ENCODE peak calls at places on chromosomes 5 and 9, in nine cellular contexts. B is AG09309; G is osteocyte; R is body of pancreas; O is fibroblast of mammary gland; U is IMR-90; N is CD4-positive, alpha-beta T cell; V is natural killer cell; L is mesothelial cell of epicardium. X is an unnamed sample.
A peak's percentile ranks its signal among the peaks of the same experiment; 100 is the strongest.

GRCh38 chr5:145554399-145554798 is 280.7 kb downstream of the PRELID2 start:
- DNase-seq in B (peak; percentile 35), G (no peak), R (peak; percentile 14), O (peak; percentile 75), U (peak; percentile 73), N (no peak), V (no peak), L (no peak), X (no peak)

GRCh38 chr5:138770977-138771376 is 17.8 kb downstream of the CTNNA1 start:
- DNase-seq in B (no peak), G (no peak), R (no peak), O (no peak), U (no peak), N (no peak), V (no peak), L (no peak), X (no peak)

GRCh38 chr9:37371565-37372464 is 50.7 kb upstream of the GRHPR start:
- DNase-seq in B (no peak), G (no peak), R (no peak), O (peak; percentile 51), U (peak; percentile 58), N (no peak), V (no peak), L (no peak), X (no peak)

GRCh38 chr5:68441309-68441708 is 225.8 kb downstream of the PIK3R1 start:
- DNase-seq in B (no peak), G (no peak), R (no peak), O (no peak), U (no peak), N (no peak), V (no peak), L (no peak), X (no peak)

GRCh38 chr9:77981332-77981731 is 50.3 kb downstream of the GNAQ start:
- DNase-seq in B (no peak), G (no peak), R (peak; percentile 67), O (peak; percentile 39), U (peak; percentile 61), N (no peak), V (no peak), L (no peak), X (peak; percentile 73)

GRCh38 chr5:86968311-86968753 is 299.4 kb upstream of the RASA1 start:
- DNase-seq in B (peak; percentile 24), G (no peak), R (peak; percentile 12), O (peak; percentile 73), U (peak; percentile 65), N (no peak), V (no peak), L (peak; percentile 38), X (no peak)

GRCh38 chr5:150438873-150439546 is 10.5 kb downstream of the RPS14 start:
- DNase-seq in B (no peak), G (no peak), R (peak; percentile 34), O (peak; percentile 33), U (no peak), N (no peak), V (no peak), L (no peak), X (no peak)

GRCh38 chr5:149284501-149284900 is 12.8 kb downstream of the AFAP1L1 start:
- DNase-seq in B (no peak), G (no peak), R (no peak), O (peak; percentile 81), U (peak; percentile 54), N (no peak), V (no peak), L (no peak), X (no peak)

GRCh38 chr9:126228779-126229444 is 97.7 kb upstream of the MVB12B start:
- DNase-seq in B (peak; percentile 2), G (peak; percentile 90), R (peak; percentile 67), O (peak; percentile 63), U (peak; percentile 57), N (peak; percentile 50), V (peak; percentile 48), L (peak; percentile 79), X (peak; percentile 66)

GRCh38 chr9:123637940-123638634 is 282.1 kb downstream of the CRB2 start:
- DNase-seq in B (peak; percentile 1), G (peak; percentile 54), R (no peak), O (no peak), U (peak; percentile 3), N (no peak), V (no peak), L (no peak), X (no peak)

GRCh38 chr5:93100976-93101375 is 480.0 kb downstream of the NR2F1-AS1 start:
- DNase-seq in B (no peak), G (no peak), R (no peak), O (no peak), U (no peak), N (no peak), V (no peak), L (no peak), X (no peak)

GRCh38 chr5:103801681-103802080 is 239.1 kb upstream of the NUDT12 start:
- DNase-seq in B (no peak), G (no peak), R (no peak), O (peak; percentile 4), U (peak; percentile 3), N (no peak), V (no peak), L (no peak), X (no peak)

GRCh38 chr9:134804871-134805270 is 75.7 kb upstream of the FCN2 start:
- DNase-seq in B (no peak), G (no peak), R (no peak), O (no peak), U (no peak), N (no peak), V (no peak), L (no peak), X (no peak)

GRCh38 chr5:6383376-6383775 is 5.0 kb upstream of the MED10 start:
- DNase-seq in B (no peak), G (peak; percentile 82), R (peak; percentile 26), O (no peak), U (no peak), N (no peak), V (no peak), L (no peak), X (no peak)

GRCh38 chr9:124797343-124798103 is 20.6 kb downstream of the OLFML2A start:
- DNase-seq in B (no peak), G (no peak), R (peak; percentile 84), O (peak; percentile 26), U (peak; percentile 11), N (no peak), V (no peak), L (no peak), X (no peak)

GRCh38 chr9:76419782-76420380 is 25.7 kb upstream of the RFK start:
- DNase-seq in B (no peak), G (no peak), R (peak; percentile 31), O (peak; percentile 41), U (no peak), N (no peak), V (no peak), L (no peak), X (no peak)
- TF ChIP-seq CTCF in B (peak; percentile 70), G (peak; percentile 49), R (peak; percentile 55), O (peak; percentile 72), U (peak; percentile 48), N (peak; percentile 59), V (peak; percentile 24), L (peak; percentile 33), X (peak; percentile 74)

DNA sequence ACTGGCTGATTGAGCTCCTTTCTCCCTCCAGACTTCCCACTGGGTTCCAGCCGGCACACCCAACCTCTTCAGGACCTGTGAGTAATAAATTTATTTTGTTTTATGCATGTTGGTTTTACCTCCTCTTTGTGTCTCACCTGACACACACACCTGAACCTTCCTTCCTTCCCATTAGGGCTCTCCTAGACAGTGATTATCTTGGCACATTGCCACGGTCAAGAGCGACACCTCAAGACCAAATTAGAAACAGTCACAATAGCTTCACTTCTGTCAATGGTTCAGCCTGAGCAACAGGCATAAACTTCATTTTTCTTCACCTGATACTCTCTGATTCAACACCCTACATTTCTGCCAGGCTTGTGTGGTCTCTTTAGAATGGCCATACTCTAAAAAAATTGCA is 296.3 kb upstream of the SMARCA2 start:
- DNase-seq in B (no peak), G (no peak), R (no peak), O (no peak), U (no peak), N (no peak), V (no peak), L (no peak), X (no peak)
- TF ChIP-seq CTCF in B (no peak), G (no peak), R (no peak), O (no peak), U (no peak), N (no peak), V (no peak), L (no peak), X (no peak)

DNA sequence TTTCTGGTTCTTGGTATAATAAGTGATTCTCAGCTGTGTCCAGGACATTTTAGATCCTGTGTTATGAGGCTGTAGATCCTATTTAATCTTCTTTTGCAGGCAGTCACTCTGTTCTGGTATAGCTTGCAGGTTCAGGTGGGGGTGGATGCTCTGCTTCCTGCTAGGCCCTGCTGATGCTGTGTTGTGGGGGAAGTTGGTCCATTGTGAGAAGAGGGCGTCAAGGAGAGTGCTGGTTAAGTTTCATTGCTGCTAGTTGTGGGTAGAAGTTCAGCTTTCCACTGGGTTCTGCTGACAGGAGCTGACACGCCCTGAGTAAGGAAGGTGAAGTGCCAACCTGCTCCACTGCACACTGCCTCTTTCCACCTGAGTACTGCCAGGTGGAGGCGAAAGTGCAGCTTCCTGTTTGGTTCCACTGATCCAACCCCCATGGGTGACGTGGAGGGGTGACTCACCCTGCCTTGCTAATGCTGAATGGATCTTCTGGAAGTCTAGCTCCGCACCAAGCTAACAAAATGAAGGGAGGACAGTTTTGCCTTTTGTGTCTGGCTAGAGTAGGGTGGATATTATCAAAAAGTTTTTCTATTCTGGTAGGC is 16.3 kb downstream of the NMRK1 start:
- DNase-seq in B (no peak), G (no peak), R (peak; percentile 43), O (peak; percentile 18), U (no peak), N (peak; percentile 50), V (no peak), L (no peak), X (no peak)
- TF ChIP-seq CTCF in B (no peak), G (no peak), R (no peak), O (no peak), U (no peak), N (no peak), V (no peak), L (no peak), X (no peak)

DNA sequence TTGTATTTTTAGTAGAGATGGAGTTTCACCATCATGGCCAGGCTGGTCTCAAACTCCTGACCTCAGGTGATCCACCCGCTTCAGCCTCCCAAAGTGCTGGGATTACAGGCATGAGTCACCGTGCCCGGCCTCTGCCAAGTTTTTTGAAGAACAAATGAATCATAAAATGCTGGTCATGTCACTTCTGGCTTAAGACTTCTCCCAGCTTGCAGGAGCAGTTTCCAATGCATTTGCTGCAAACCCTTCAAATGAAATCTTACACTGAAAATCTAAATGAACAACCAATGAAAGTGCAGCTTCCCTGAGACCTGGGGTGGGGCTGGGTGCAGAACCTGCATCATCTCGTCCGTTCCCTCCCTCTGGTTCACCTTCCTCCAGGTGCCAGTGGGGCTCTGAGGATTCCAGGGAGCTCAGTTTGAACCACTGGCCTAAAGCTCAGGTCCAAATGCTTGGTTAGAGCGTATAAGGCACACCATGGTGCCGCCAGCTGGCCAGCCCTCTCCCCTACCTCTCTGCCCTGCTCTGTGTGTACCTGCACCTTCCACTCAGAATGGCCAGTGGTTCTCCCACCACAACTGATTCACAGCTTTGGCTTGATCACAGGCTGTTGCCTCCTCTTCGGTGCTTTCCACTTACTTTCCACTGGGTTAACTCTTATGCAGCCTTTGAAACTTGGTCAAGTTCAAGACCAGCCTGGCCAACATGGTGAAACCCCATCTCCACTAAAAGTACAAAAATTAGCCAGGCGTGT is 39.7 kb upstream of the FUBP3 start:
- DNase-seq in B (peak; percentile 43), G (no peak), R (no peak), O (peak; percentile 85), U (peak; percentile 54), N (no peak), V (no peak), L (no peak), X (no peak)
- TF ChIP-seq CTCF in B (no peak), G (no peak), R (no peak), O (no peak), U (no peak), N (no peak), V (no peak), L (no peak), X (no peak)

X was measured in CD14-positive monocyte.